ENCODE peak calls at places on chromosomes 6 and 20, in eight cellular contexts. P is mucosa of descending colon, E is breast epithelium, I is astrocyte, M is cardiac muscle cell, L is pancreas, Y is left lung, K is tibial artery. V is an unnamed sample.

GRCh38 chr20:23225407-23226060 is 125.1 kb upstream of the NXT1 start:
- DNase-seq in I (peak; percentile 69), M (no peak), L (no peak), E (no peak), P (no peak), K (peak; percentile 89), Y (no peak), V (no peak)

GRCh38 chr20:58549231-58549630 is 34.0 kb upstream of the APCDD1L start:
- DNase-seq in P (no peak), I (no peak), K (no peak), E (peak; percentile 24), L (no peak), Y (no peak), M (no peak), V (no peak)

GRCh38 chr6:162615016-162615717 is 112.4 kb downstream of the PRKN start:
- DNase-seq in E (no peak), P (no peak), I (no peak), M (no peak), Y (no peak), L (no peak), K (no peak), V (no peak)

GRCh38 chr6:3899061-3899460 is 49.9 kb downstream of the FAM50B start:
- DNase-seq in K (no peak), L (no peak), E (no peak), M (no peak), Y (no peak), P (no peak), I (no peak), V (no peak)

GRCh38 chr20:10079964-10080363 is 45.2 kb downstream of the ANKEF1 start:
- DNase-seq in K (no peak), Y (no peak), E (no peak), P (no peak), M (no peak), L (no peak), I (peak; percentile 86), V (no peak)

GRCh38 chr6:158826819-158827501 is 7.8 kb upstream of the EZR start:
- DNase-seq in L (no peak), P (no peak), I (no peak), M (no peak), K (no peak), E (no peak), Y (no peak), V (no peak)

GRCh38 chr6:6315660-6316059 is 4.8 kb downstream of the F13A1 start:
- DNase-seq in L (peak; percentile 17), I (no peak), Y (no peak), K (no peak), P (no peak), E (no peak), M (peak; percentile 62), V (peak; percentile 9)

GRCh38 chr6:17485946-17486345 is 92.6 kb downstream of the CAP2 start:
- DNase-seq in I (no peak), K (no peak), P (no peak), M (no peak), L (no peak), E (no peak), Y (no peak), V (no peak)

GRCh38 chr20:21166801-21167200 is 40.9 kb downstream of the KIZ start:
- DNase-seq in E (no peak), Y (no peak), P (no peak), L (no peak), K (no peak), M (no peak), I (no peak), V (no peak)

GRCh38 chr6:10355115-10355702 is 59.7 kb downstream of the TFAP2A start:
- DNase-seq in I (no peak), L (no peak), K (no peak), P (no peak), E (no peak), M (no peak), Y (no peak), V (no peak)

GRCh38 chr6:136014454-136015421 is 163.2 kb downstream of the PDE7B start:
- DNase-seq in M (no peak), I (peak; percentile 100), P (no peak), E (no peak), L (no peak), Y (no peak), K (no peak), V (peak; percentile 71)

GRCh38 chr6:136012948-136013347 is 161.4 kb downstream of the PDE7B start:
- DNase-seq in E (no peak), M (no peak), I (no peak), K (no peak), L (no peak), Y (no peak), P (no peak), V (no peak)

GRCh38 chr6:136015531-136015930 is 164.0 kb downstream of the PDE7B start:
- DNase-seq in P (no peak), K (no peak), M (no peak), I (peak; percentile 64), L (no peak), E (no peak), Y (no peak), V (no peak)

GRCh38 chr6:136020691-136021090 is 169.2 kb downstream of the PDE7B start:
- DNase-seq in Y (no peak), I (no peak), P (no peak), L (no peak), K (no peak), M (no peak), E (no peak), V (no peak)

DNA sequence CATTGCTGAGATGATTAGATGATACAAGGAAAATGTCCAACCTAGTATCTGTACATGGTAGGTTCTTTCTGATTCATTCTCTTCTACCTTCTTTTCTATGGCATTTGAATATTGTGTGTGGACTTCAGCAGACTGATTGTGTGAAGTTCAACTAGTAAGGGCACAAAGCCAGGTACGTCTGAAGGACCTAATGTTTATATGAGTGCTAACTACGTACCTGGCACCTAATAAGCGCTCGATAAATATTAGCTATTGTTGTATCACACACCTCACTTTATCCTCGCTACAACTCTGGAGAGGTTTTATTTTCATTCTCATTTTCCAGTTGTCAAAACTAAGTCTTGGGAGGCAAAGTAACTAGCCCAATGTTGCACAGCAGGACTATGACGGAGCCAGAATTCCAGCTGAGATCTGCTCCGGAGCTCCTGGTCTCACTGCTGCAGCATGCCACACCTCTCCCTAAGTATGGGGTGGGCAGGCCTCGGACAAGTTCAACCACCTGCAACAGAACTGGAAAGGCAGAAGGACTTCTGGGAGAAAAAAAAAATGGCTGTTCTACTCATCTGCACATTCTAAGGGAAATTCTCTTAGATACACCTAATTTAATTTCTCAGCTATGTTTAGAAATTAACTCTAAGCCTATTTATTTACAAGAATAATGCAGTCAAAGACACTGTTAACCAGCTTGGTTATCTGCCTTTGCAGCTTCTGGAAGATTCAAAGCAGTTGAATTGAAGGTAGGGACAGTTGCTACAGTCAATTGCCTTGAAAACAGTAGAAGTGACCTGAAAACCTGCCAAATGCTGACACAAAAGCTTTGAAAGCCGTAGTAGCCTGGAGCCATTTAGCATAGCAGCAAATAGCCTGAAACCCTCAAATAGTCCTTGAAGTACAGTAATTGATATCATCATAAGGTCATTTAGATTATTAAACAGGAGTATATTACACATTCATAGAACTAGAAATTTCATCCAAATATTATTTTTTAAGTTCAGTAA is 165.0 kb downstream of the PDE7B start:
- DNase-seq in I (no peak), L (no peak), Y (no peak), K (no peak), E (no peak), M (no peak), P (no peak), V (no peak)
- H3K4me3 ChIP-seq in I (no peak overlapping the region), L (no peak overlapping the region), Y (no peak overlapping the region), K (no peak overlapping the region), E (no peak overlapping the region), M (no peak overlapping the region), P (no peak overlapping the region), V (no peak overlapping the region)

GRCh38 chr20:63886921-63887320 is 8.0 kb upstream of the DNAJC5 start:
- DNase-seq in K (no peak), L (no peak), I (no peak), Y (no peak), E (no peak), M (no peak), P (no peak), V (no peak)
- H3K36me3 ChIP-seq in K (peaks cover 100% of the 10 kb centered on the region), L (peaks cover 46% of the 10 kb centered on the region), I (peaks cover 36% of the 10 kb centered on the region), Y (peaks cover 99% of the 10 kb centered on the region), E (peaks cover 4% of the 10 kb centered on the region), M (peaks cover 32% of the 10 kb centered on the region), P (peaks cover 8% of the 10 kb centered on the region), V (peaks cover 4% of the 10 kb centered on the region)

GRCh38 chr6:166032366-166033171 is 135.1 kb downstream of the TBXT start:
- DNase-seq in Y (no peak), I (peak; percentile 81), K (no peak), E (no peak), P (no peak), M (no peak), L (peak; percentile 28), V (no peak)
- TF ChIP-seq CTCF in Y (no peak), I (peak; percentile 21), K (no peak), E (no peak), P (no peak), M (peak; percentile 40), L (no peak), V (no peak)

GRCh38 chr20:59958626-59959025 is 403 bp downstream of the CDH26 start:
- DNase-seq in M (no peak), P (no peak), Y (no peak), E (no peak), L (no peak), K (no peak), I (no peak), V (no peak)
- H3K4me3 ChIP-seq in M (no peak overlapping the region), P (no peak overlapping the region), Y (no peak overlapping the region), E (no peak overlapping the region), L (no peak overlapping the region), K (no peak overlapping the region), I (no peak overlapping the region), V (no peak overlapping the region)

GRCh38 chr6:41085182-41085581 is 12.4 kb downstream of the NFYA start:
- DNase-seq in K (no peak), M (no peak), I (no peak), E (no peak), Y (no peak), P (no peak), L (no peak), V (no peak)
- H3K36me3 ChIP-seq in K (peaks cover 43% of the 10 kb centered on the region), M (peaks cover 60% of the 10 kb centered on the region), I (peaks cover 44% of the 10 kb centered on the region), E (no peaks in the 10 kb centered on the region), Y (peaks cover 82% of the 10 kb centered on the region), P (peaks cover 22% of the 10 kb centered on the region), L (peaks cover 34% of the 10 kb centered on the region), V (peaks cover 2% of the 10 kb centered on the region)

V was measured in kidney epithelial cell.